ENCODE peak calls at places on chromosomes 7 and 10, in seven cellular contexts. D, V, T, C, H, B and Z are unnamed samples.

GRCh38 chr10:100759331-100759730 is 13.9 kb downstream of the PAX2 start:
- DNase-seq in H (no peak), C (no peak), T (no peak), V (no peak), D (no peak), B (no peak), Z (no peak)

GRCh38 chr7:128811631-128812430 is 18.4 kb upstream of the FLNC start:
- DNase-seq in V (no peak), T (no peak), C (no peak), H (no peak), B (no peak), D (no peak), Z (no peak)

GRCh38 chr7:83519240-83519639 is 129.7 kb downstream of the SEMA3E start:
- DNase-seq in H (no peak), D (no peak), C (peak), B (no peak), T (no peak), V (no peak), Z (no peak)

GRCh38 chr10:22714524-22715289 is at the start of gene PIP4K2A:
- DNase-seq in C (peak), H (peak), T (peak), V (peak), B (peak), D (peak), Z (peak)

GRCh38 chr7:47846117-47846836 is 102.0 kb downstream of the PKD1L1 start:
- DNase-seq in T (no peak), V (no peak), D (peak), C (peak), B (peak), H (no peak), Z (no peak)

GRCh38 chr7:80900583-80901576 is 18.0 kb downstream of the SEMA3C start:
- DNase-seq in C (peak), B (peak), T (no peak), V (no peak), H (no peak), D (no peak), Z (no peak)

GRCh38 chr10:3783313-3783689 is 1.7 kb downstream of the KLF6 start:
- DNase-seq in H (no peak), D (no peak), B (no peak), V (peak), T (peak), C (peak), Z (no peak)

GRCh38 chr10:53325073-53325472 is 552.5 kb upstream of the MBL2 start:
- DNase-seq in D (no peak), V (no peak), T (no peak), C (peak), B (no peak), H (no peak), Z (no peak)

GRCh38 chr10:45408421-45409319 is 34.7 kb downstream of the ALOX5 start:
- DNase-seq in T (no peak), B (no peak), V (no peak), C (no peak), D (no peak), H (no peak), Z (no peak)